ENCODE peak calls at places on chromosomes 3 and 15, in five cellular contexts. R is left lung, V is tibial nerve, D is right cardiac atrium, B is tibial artery. O is an unnamed sample. For H3K9me3, the result is how much of the 10 kb centered on the place peaks cover.

GRCh38 chr3:52005571-52005986 is 9.9 kb upstream of the RPL29 start:
- DNase-seq in D (peak), V (no peak), B (no peak), R (no peak), O (no peak)

GRCh38 chr3:61847784-61848462 is 286.6 kb downstream of the PTPRG start:
- DNase-seq in B (peak), D (peak), V (peak), R (peak), O (no peak)

GRCh38 chr3:59189561-59190338 is 139.9 kb upstream of the CFAP20DC start:
- DNase-seq in V (no peak), D (no peak), R (no peak), B (no peak), O (no peak)

GRCh38 chr3:72767927-72768880 is 80.0 kb downstream of the SHQ1 start:
- DNase-seq in B (no peak), R (no peak), D (no peak), V (no peak), O (no peak)

GRCh38 chr3:55416381-55416821 is 70.7 kb downstream of the WNT5A start:
- DNase-seq in D (no peak), R (no peak), V (no peak), B (no peak), O (no peak)

GRCh38 chr3:127732303-127732702 is 59.6 kb downstream of the ABTB1 start:
- DNase-seq in D (no peak), B (no peak), R (no peak), V (no peak), O (no peak)

GRCh38 chr3:188262913-188263683 is 109.1 kb downstream of the LPP start:
- DNase-seq in V (no peak), R (no peak), D (peak), B (peak), O (no peak)

GRCh38 chr3:43902415-43902814 is 211.7 kb downstream of the ABHD5 start:
- DNase-seq in B (no peak), D (no peak), V (no peak), R (no peak), O (no peak)

GRCh38 chr3:25495304-25495703 is 67.2 kb downstream of the RARB start:
- DNase-seq in R (no peak), D (no peak), B (no peak), V (no peak), O (no peak)

GRCh38 chr3:25493786-25494185 is 65.7 kb downstream of the RARB start:
- DNase-seq in B (no peak), R (no peak), D (no peak), V (no peak), O (no peak)

GRCh38 chr3:25495726-25496125 is 67.7 kb downstream of the RARB start:
- DNase-seq in R (no peak), V (no peak), B (no peak), D (no peak), O (no peak)

GRCh38 chr3:25493246-25493645 is 65.2 kb downstream of the RARB start:
- DNase-seq in B (no peak), V (no peak), D (no peak), R (no peak), O (no peak)

DNA sequence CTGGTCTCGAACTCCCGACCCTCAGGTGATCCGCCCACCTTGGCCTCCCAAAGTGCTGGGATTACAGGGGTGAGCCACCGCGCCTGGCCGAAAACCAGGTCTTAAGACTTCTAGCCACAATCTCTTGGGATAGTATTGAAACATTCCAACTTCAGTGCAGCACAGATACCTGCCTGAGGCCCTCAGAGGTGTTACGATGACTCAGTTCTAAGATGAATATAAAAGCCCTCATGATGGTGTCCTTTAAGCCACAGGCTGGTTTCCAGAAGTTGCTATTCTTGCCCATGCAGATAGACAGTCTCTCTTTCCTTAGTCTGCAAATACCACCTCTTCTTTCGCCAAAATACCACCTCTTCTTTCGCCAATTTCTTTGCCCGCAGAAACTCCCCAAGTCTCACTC is 69.0 kb downstream of the RARB start:
- DNase-seq in R (no peak), V (no peak), D (no peak), B (no peak), O (no peak)
- H3K9me3 ChIP-seq in R (half or more), V (under half), D (under half), B (under half), O (under half)

DNA sequence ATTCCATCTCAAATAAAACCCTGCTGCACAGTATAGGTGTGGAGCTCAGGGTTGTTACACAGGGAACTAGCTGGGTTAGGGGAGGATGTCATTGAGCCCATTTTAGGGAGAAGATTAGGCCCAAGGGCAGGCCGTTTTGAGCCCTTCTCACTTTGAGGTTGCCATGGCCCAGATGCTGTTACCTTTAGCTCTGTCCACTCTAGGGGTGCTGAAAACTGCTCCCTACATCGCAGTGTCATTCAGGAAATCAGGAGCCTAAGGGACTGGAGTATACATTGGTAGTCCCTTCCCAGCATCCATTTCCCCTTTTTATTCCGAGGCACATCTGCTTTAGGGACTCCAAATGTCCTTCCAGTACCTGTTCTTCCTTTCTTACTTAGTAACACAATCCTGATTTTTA is 79.0 kb upstream of the SELENOK start:
- DNase-seq in V (no peak), B (no peak), R (no peak), D (no peak), O (no peak)
- H3K9me3 ChIP-seq in V (under half), B (under half), R (under half), D (under half), O (under half)

DNA sequence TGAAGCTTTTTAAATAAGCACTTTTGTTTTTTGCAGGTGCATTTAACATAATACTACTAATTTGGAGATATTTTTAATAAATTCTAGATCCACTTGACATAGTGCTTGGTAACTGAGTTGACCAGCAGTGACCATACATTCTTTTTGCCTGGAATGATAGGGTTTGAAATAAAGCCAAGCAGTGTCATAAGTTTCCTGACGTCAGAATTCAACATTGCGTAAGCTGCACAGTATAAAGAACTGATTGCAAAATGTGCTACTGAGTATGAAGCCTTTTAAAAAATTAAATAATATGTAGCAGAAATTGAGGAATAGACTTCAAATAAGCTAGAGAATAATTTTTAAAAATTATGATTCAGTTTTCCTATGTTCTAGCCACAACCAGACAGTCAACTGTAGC is 454.6 kb upstream of the ARPP21 start:
- DNase-seq in V (no peak), D (no peak), B (no peak), R (no peak), O (no peak)
- H3K9me3 ChIP-seq in V (under half), D (under half), B (under half), R (under half), O (under half)

DNA sequence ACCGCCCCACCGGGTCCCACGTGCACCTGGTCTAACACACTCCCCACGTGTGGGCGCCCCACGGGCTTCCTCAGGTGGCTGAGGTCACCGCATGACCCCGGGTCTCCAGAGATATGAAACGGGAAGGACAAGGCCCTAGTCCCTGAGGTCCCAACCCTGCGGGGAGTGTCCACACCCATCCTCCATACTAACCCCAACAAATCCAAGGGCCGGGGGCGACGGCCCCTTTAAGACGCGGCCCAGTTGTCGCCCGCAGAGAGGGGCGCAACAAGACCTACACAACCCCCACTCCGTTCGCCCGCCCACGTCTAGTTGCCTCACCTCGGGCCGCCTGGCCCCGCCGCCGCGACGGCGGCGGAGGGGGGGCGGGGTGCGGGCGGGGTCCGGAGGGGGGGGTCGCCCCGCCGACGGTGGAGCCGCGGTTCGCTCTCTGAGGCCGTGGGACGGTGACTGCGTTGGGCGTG is 396 bp downstream of the INO80 start:
- DNase-seq in D (peak), B (peak), R (peak), V (peak), O (peak)
- H3K9me3 ChIP-seq in D (under half), B (under half), R (under half), V (under half), O (under half)

GRCh38 chr3:492586-493296 is 296.2 kb downstream of the CHL1 start:
- DNase-seq in B (no peak), R (no peak), D (no peak), V (no peak), O (no peak)
- H3K9me3 ChIP-seq in B (under half), R (under half), D (under half), V (under half), O (under half)

DNA sequence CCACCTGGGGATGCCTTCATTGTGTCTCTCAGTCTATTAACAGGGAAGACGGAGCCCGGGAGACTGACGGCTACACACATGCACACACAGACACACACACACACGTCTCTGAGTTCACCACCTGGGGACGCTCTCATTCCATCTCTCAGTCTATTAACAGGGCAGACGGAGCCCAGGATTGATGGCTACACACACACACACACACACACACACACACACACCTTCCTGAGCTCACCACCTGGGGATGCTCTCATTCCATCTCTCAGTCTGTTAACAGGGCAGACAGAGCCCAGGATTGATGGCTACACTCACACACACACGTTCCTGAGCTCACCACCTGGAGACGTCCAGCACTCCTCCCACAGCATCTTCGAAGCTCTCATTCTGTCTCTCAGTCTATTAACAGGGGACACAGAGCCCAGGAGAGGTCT is 143.9 kb downstream of the OR4M2 start:
- DNase-seq in V (no peak), R (no peak), B (no peak), D (no peak), O (no peak)
- H3K9me3 ChIP-seq in V (under half), R (under half), B (under half), D (under half), O (under half)

DNA sequence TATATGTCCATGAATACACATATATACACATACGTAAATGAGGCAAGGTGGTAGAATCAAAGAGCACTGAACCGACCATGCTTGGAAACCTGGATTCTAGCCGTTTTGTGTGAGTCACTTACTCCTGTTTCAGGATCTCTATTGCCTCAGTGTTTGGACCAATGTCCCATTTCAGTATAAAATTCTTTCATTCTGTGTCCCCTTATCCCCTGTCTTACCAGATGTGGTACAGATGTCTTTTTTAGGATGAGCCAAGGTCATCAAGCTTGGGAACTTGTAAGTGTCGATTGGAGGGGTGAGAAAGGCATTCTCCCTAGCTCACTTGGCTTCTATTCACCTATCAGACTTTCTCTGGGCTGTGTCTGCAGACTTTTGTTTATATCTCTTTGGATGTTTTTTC is 139.9 kb upstream of the CHL1 start:
- DNase-seq in B (no peak), V (no peak), D (no peak), R (no peak), O (no peak)
- H3K9me3 ChIP-seq in B (under half), V (under half), D (under half), R (under half), O (under half)

DNA sequence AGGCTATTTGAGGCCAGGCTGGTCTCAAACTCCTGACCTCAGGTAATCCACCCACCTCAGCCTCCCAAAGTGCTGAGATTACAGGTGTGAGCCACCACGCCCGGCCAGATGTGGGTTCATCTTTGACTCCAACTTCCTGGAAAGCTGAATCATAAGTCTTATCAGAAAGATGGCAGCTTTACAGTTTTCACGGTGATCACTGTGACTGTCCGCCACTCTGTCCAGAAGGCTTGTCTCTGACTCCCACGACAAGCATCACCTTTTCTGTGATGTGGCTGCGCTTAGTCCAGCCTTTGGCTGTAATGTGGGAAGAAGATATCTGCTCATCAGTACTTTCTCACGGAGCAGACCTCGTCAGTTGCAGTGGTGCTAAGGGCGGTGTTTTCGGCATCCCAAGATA is 527.7 kb downstream of the GABRG3 start:
- DNase-seq in D (no peak), B (no peak), V (no peak), R (no peak), O (no peak)
- H3K9me3 ChIP-seq in D (under half), B (under half), V (under half), R (under half), O (under half)

GRCh38 chr3:16407365-16407764 is 106.1 kb downstream of the RFTN1 start:
- DNase-seq in V (no peak), D (no peak), B (no peak), R (no peak), O (no peak)
- H3K9me3 ChIP-seq in V (under half), D (under half), B (under half), R (under half), O (under half)

O was measured in T-helper 17 cell.